ENCODE peak calls at places on chromosomes 5 and 9, in five cellular contexts. X is fibroblast of lung, F is nucleus accumbens, B is myocyte, A is kidney tubule cell. S is an unnamed sample.

GRCh38 chr5:96881511-96882115 is 5.3 kb downstream of the ERAP2 start:
- DNase-seq in X (peak), B (peak), A (peak), F (no peak), S (no peak)

GRCh38 chr9:18611946-18612345 is 138.0 kb downstream of the ADAMTSL1 start:
- DNase-seq in A (no peak), B (no peak), X (no peak), F (no peak), S (no peak)

GRCh38 chr5:139451878-139452660 is 10.5 kb downstream of the ECSCR start:
- DNase-seq in X (no peak), F (no peak), B (no peak), A (no peak), S (no peak)

GRCh38 chr9:98944130-98945074 is 695 bp downstream of the COL15A1 start:
- DNase-seq in B (peak), X (peak), F (no peak), A (peak), S (no peak)

GRCh38 chr5:32942225-32942989 is 231.3 kb downstream of the NPR3 start:
- DNase-seq in F (no peak), B (no peak), X (peak), A (peak), S (peak)

GRCh38 chr5:1203311-1203967 is 2.0 kb downstream of the SLC6A19 start:
- DNase-seq in F (no peak), B (no peak), X (no peak), A (no peak), S (no peak)

GRCh38 chr5:71738962-71739361 is 19.9 kb downstream of the CARTPT start:
- DNase-seq in A (no peak), B (no peak), X (no peak), F (no peak), S (no peak)

GRCh38 chr9:22650145-22650544 is 203.5 kb downstream of the DMRTA1 start:
- DNase-seq in X (no peak), A (no peak), B (no peak), F (no peak), S (no peak)

GRCh38 chr5:23139338-23140171 is 286.4 kb upstream of the CDH12 start:
- DNase-seq in B (no peak), A (peak), F (no peak), X (peak), S (peak)

GRCh38 chr9:124768778-124769350 is 2.2 kb downstream of the NR6A1 start:
- DNase-seq in A (no peak), B (no peak), F (no peak), X (peak), S (no peak)

GRCh38 chr5:179269781-179270543 is 75.3 kb downstream of the ADAMTS2 start:
- DNase-seq in F (no peak), X (no peak), B (no peak), A (no peak), S (no peak)

GRCh38 chr9:29691758-29692407 is 2118.6 kb upstream of the C9orf72 start:
- DNase-seq in A (peak), F (peak), X (peak), B (no peak), S (peak)

S was measured in NCI-H524.